ENCODE peak calls at places on chromosomes 13 and 19, in seven cellular contexts. V is activated CD4-positive, alpha-beta memory T cell treated with anti-CD3 and anti-CD28 coated beads, Interleukin-2, amount 10 ng/mL, durations not matched to agents 7 days and 5 days; M is AG09309; G is myocyte; N is body of pancreas; L is cardiac fibroblast; D is activated B cell treated with CpG ODN at 0.5 μM for 24 hours. Q is an unnamed sample.

GRCh38 chr19:1066251-1066747 is 668 bp upstream of the ARHGAP45 start:
- DNase-seq in V (no peak), M (no peak), G (no peak), N (no peak), L (no peak), D (no peak), Q (no peak)

GRCh38 chr13:105969761-105970160 is 565.7 kb downstream of the EFNB2 start:
- DNase-seq in V (no peak), M (peak), G (no peak), N (no peak), L (no peak), D (no peak), Q (no peak)

GRCh38 chr19:48362716-48363499 is 832 bp downstream of the TMEM143 start:
- DNase-seq in V (peak), M (peak), G (peak), N (peak), L (peak), D (peak), Q (peak)

GRCh38 chr13:78827471-78827870 is 168.5 kb upstream of the OBI1 start:
- DNase-seq in V (no peak), M (no peak), G (no peak), N (no peak), L (no peak), D (no peak), Q (no peak)

GRCh38 chr13:33260168-33261098 is 25.1 kb downstream of the STARD13 start:
- DNase-seq in V (no peak), M (no peak), G (peak), N (peak), L (peak), D (no peak), Q (no peak)

GRCh38 chr13:31697290-31697689 is 42.0 kb upstream of the RXFP2 start:
- DNase-seq in V (no peak), M (no peak), G (no peak), N (no peak), L (peak), D (no peak), Q (no peak)

GRCh38 chr19:44585371-44586141 is 27.8 kb upstream of the IGSF23 start:
- DNase-seq in V (no peak), M (peak), G (peak), N (no peak), L (peak), D (no peak), Q (no peak)

GRCh38 chr19:37867831-37868230 is 38.6 kb downstream of the WDR87 start:
- DNase-seq in V (no peak), M (peak), G (peak), N (no peak), L (peak), D (no peak), Q (no peak)

GRCh38 chr19:18340237-18340989 is at the start of gene PGPEP1:
- DNase-seq in V (peak), M (no peak), G (peak), N (peak), L (peak), D (peak), Q (peak)

Q was measured in MM.1S.